ENCODE peak calls at places on chromosomes 16 and 17, in six cellular contexts. U, Z, R, F, L and E are unnamed samples.

GRCh38 chr17:72530409-72530808 is 409.6 kb downstream of the SOX9 start:
- DNase-seq in U (no peak), Z (no peak), R (no peak), F (no peak), L (no peak), E (no peak)

GRCh38 chr17:21211825-21212479 is 2.0 kb downstream of the TMEM11 start:
- DNase-seq in U (no peak), Z (no peak), R (no peak), F (no peak), L (no peak), E (no peak)

GRCh38 chr17:30548189-30548588 is 71.0 kb downstream of the GOSR1 start:
- DNase-seq in U (no peak), Z (no peak), R (no peak), F (no peak), L (no peak), E (no peak)

GRCh38 chr16:17302213-17302612 is 168.5 kb downstream of the XYLT1 start:
- DNase-seq in U (no peak), Z (no peak), R (no peak), F (no peak), L (no peak), E (peak)

GRCh38 chr16:50879873-50880695 is 138.2 kb downstream of the CYLD start:
- DNase-seq in U (no peak), Z (no peak), R (no peak), F (no peak), L (no peak), E (peak)

GRCh38 chr16:85015481-85016177 is 4.3 kb upstream of the ZDHHC7 start:
- DNase-seq in U (no peak), Z (no peak), R (no peak), F (no peak), L (no peak), E (no peak)

GRCh38 chr16:80580109-80580832 is 39.5 kb downstream of the DYNLRB2 start:
- DNase-seq in U (no peak), Z (no peak), R (no peak), F (no peak), L (no peak), E (no peak)

GRCh38 chr17:75652934-75653549 is 13.9 kb downstream of the RECQL5 start:
- DNase-seq in U (peak), Z (peak), R (no peak), F (no peak), L (peak), E (peak)

GRCh38 chr16:10318798-10319500 is 66.9 kb upstream of the ATF7IP2 start:
- DNase-seq in U (no peak), Z (no peak), R (no peak), F (no peak), L (no peak), E (no peak)

GRCh38 chr17:50620848-50621247 is 13.8 kb upstream of the ABCC3 start:
- DNase-seq in U (no peak), Z (peak), R (no peak), F (no peak), L (no peak), E (no peak)

GRCh38 chr17:50672831-50673551 is 34.7 kb downstream of the ANKRD40 start:
- DNase-seq in U (no peak), Z (no peak), R (no peak), F (no peak), L (no peak), E (no peak)

GRCh38 chr17:40873801-40874200 is 6.8 kb upstream of the KRT12 start:
- DNase-seq in U (no peak), Z (no peak), R (no peak), F (no peak), L (no peak), E (no peak)

GRCh38 chr16:67461600-67462278 is 19.2 kb downstream of the ATP6V0D1 start:
- DNase-seq in U (no peak), Z (no peak), R (no peak), F (no peak), L (no peak), E (no peak)

GRCh38 chr16:85746431-85747227 is 4.3 kb downstream of the C16orf74 start:
- DNase-seq in U (peak), Z (no peak), R (peak), F (peak), L (no peak), E (no peak)

GRCh38 chr16:56164636-56165035 is 26.7 kb upstream of the GNAO1 start:
- DNase-seq in U (no peak), Z (no peak), R (no peak), F (no peak), L (no peak), E (no peak)

GRCh38 chr16:84458606-84459516 is 45.6 kb downstream of the MEAK7 start:
- DNase-seq in U (no peak), Z (no peak), R (no peak), F (no peak), L (no peak), E (no peak)

GRCh38 chr16:86117756-86118155 is 218.8 kb downstream of the IRF8 start:
- DNase-seq in U (no peak), Z (no peak), R (no peak), F (no peak), L (no peak), E (no peak)

GRCh38 chr17:57372156-57372555 is 115.8 kb downstream of the MSI2 start:
- DNase-seq in U (peak), Z (no peak), R (peak), F (no peak), L (peak), E (no peak)
- TF ChIP-seq MAX in U (peak), Z (no peak), R (peak), F (no peak), L (no peak), E (no peak)

GRCh38 chr17:64115871-64116534 is 13.9 kb downstream of the ERN1 start:
- DNase-seq in U (peak), Z (no peak), R (no peak), F (no peak), L (no peak), E (peak)

GRCh38 chr17:64120159-64120558 is 9.8 kb downstream of the ERN1 start:
- DNase-seq in U (no peak), Z (no peak), R (no peak), F (no peak), L (no peak), E (no peak)

GRCh38 chr17:64115043-64115698 is 14.8 kb downstream of the ERN1 start:
- DNase-seq in U (no peak), Z (no peak), R (no peak), F (no peak), L (no peak), E (no peak)

GRCh38 chr17:64123114-64123513 is 6.8 kb downstream of the ERN1 start:
- DNase-seq in U (no peak), Z (no peak), R (no peak), F (no peak), L (no peak), E (no peak)

GRCh38 chr17:64118452-64118979 is 11.4 kb downstream of the ERN1 start:
- DNase-seq in U (no peak), Z (peak), R (no peak), F (no peak), L (peak), E (peak)
- TF ChIP-seq MAX in U (no peak), Z (peak), R (no peak), F (no peak), L (no peak), E (peak)

GRCh38 chr16:69017036-69017783 is 88.2 kb upstream of the HAS3 start:
- DNase-seq in U (peak), Z (peak), R (peak), F (no peak), L (peak), E (peak)
- TF ChIP-seq MAX in U (no peak), Z (no peak), R (peak), F (no peak), L (no peak), E (no peak)

DNA sequence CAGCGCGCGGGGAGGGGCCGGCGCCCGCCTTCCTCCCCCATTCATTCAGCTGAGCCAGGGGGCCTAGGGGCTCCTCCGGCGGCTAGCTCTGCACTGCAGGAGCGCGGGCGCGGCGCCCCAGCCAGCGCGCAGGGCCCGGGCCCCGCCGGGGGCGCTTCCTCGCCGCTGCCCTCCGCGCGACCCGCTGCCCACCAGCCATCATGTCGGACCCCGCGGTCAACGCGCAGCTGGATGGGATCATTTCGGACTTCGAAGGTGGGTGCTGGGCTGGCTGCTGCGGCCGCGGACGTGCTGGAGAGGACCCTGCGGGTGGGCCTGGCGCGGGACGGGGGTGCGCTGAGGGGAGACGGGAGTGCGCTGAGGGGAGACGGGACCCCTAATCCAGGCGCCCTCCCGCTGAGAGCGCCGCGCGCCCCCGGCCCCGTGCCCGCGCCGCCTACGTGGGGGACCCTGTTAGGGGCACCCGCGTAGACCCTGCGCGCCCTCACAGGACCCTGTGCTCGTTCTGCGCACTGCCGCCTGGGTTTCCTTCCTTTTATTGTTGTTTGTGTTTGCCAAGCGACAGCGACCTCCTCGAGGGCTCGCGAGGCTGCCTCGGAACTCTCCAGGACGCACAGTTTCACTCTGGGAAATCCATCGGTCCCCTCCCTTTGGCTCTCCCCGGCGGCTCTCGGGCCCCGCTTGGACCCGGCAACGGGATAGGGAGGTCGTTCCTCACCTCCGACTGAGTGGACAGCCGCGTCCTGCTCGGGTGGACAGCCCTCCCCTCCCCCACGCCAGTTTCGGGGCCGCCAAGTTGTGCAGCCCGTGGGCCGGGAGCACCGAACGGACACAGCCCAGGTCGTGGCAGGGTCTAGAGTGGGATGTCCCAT is 232.8 kb downstream of the SEC14L1 start:
- DNase-seq in U (no peak), Z (peak), R (no peak), F (no peak), L (no peak), E (peak)
- TF ChIP-seq MAX in U (no peak), Z (no peak), R (no peak), F (no peak), L (no peak), E (no peak)

GRCh38 chr17:670286-670685 is 44.4 kb downstream of the VPS53 start:
- DNase-seq in U (no peak), Z (no peak), R (no peak), F (no peak), L (no peak), E (no peak)
- TF ChIP-seq MAX in U (no peak), Z (no peak), R (no peak), F (no peak), L (no peak), E (no peak)

GRCh38 chr16:29808219-29808900 is 2.0 kb downstream of the MAZ start:
- DNase-seq in U (no peak), Z (peak), R (no peak), F (no peak), L (no peak), E (peak)
- TF ChIP-seq MAX in U (no peak), Z (peak), R (no peak), F (no peak), L (no peak), E (peak)